ENCODE peak calls at places on chromosomes 7 and 10, in four cellular contexts. L, A, E and Q are unnamed samples.

GRCh38 chr10:15801641-15802040 is 58.7 kb downstream of the MINDY3 start:
- DNase-seq in L (no peak), A (no peak), E (no peak), Q (no peak)

GRCh38 chr7:93119191-93119905 is 1.6 kb upstream of the SAMD9 start:
- DNase-seq in L (no peak), A (no peak), E (peak; percentile 42), Q (no peak)

GRCh38 chr7:140316165-140316661 is 82.1 kb downstream of the SLC37A3 start:
- DNase-seq in L (peak; percentile 71), A (no peak), E (peak; percentile 71), Q (no peak)

GRCh38 chr10:119393421-119393820 is 149.1 kb downstream of the RGS10 start:
- DNase-seq in L (no peak), A (no peak), E (no peak), Q (no peak)

GRCh38 chr7:78279035-78279434 is 480.5 kb downstream of the PHTF2 start:
- DNase-seq in L (peak; percentile 54), A (no peak), E (peak; percentile 83), Q (no peak)

GRCh38 chr10:59557052-59557451 is 152.6 kb downstream of the SLC16A9 start:
- DNase-seq in L (peak; percentile 70), A (no peak), E (no peak), Q (no peak)

GRCh38 chr7:130695840-130696239 is 9.5 kb upstream of the TSGA13 start:
- DNase-seq in L (peak; percentile 54), A (no peak), E (peak; percentile 58), Q (no peak)

GRCh38 chr10:75530337-75530736 is 98.9 kb downstream of the LRMDA start:
- DNase-seq in L (no peak), A (no peak), E (no peak), Q (no peak)

GRCh38 chr7:112495820-112496462 is 15.2 kb downstream of the LSMEM1 start:
- DNase-seq in L (peak; percentile 79), A (peak; percentile 49), E (peak; percentile 56), Q (no peak)

GRCh38 chr10:86362566-86363183 is 3.9 kb downstream of the GRID1 start:
- DNase-seq in L (no peak), A (no peak), E (no peak), Q (no peak)

GRCh38 chr10:30819306-30820190 is 190.0 kb upstream of the LYZL2 start:
- DNase-seq in L (peak; percentile 72), A (no peak), E (peak; percentile 19), Q (no peak)

GRCh38 chr7:77439572-77439971 is 23.4 kb upstream of the GSAP start:
- DNase-seq in L (peak; percentile 34), A (no peak), E (no peak), Q (no peak)

GRCh38 chr10:67242531-67242930 is 316.7 kb downstream of the LRRTM3 start:
- DNase-seq in L (no peak), A (no peak), E (no peak), Q (no peak)

GRCh38 chr7:49346200-49346899 is 422.0 kb downstream of the CDC14C start:
- DNase-seq in L (no peak), A (no peak), E (no peak), Q (no peak)